ENCODE peak calls at places on chromosome 20, in nine cellular contexts. N is left ventricle myocardium inferior, R is OCI-LY7, P is heart left ventricle, X is psoas muscle, S is H1, Y is spleen, U is tibial artery, O is body of pancreas. B is an unnamed sample.

GRCh38 chr20:10924628-10925266 is 250.9 kb upstream of the JAG1 start:
- DNase-seq in O (no peak), R (no peak), P (no peak), Y (no peak), N (no peak), X (no peak), S (no peak), U (no peak), B (no peak)

GRCh38 chr20:43534791-43535350 is 24.0 kb upstream of the SGK2 start:
- DNase-seq in R (no peak), S (no peak), U (peak; percentile 40), O (no peak), N (no peak), P (no peak), X (no peak), Y (no peak), B (no peak)

GRCh38 chr20:17108896-17109295 is 117.9 kb upstream of the PCSK2 start:
- DNase-seq in P (no peak), S (no peak), N (no peak), R (no peak), U (no peak), X (no peak), O (no peak), Y (no peak), B (no peak)

GRCh38 chr20:37392441-37393195 is 46.7 kb downstream of the SRC start:
- DNase-seq in U (no peak), R (peak; percentile 60), X (peak; percentile 48), P (no peak), S (no peak), N (no peak), O (no peak), Y (peak; percentile 51), B (no peak)

GRCh38 chr20:14712302-14712739 is 374.9 kb upstream of the FLRT3 start:
- DNase-seq in S (no peak), Y (no peak), O (no peak), N (no peak), X (no peak), R (no peak), P (no peak), U (no peak), B (no peak)

GRCh38 chr20:22617160-22617559 is 32.8 kb upstream of the FOXA2 start:
- DNase-seq in N (no peak), P (no peak), R (no peak), O (peak; percentile 79), X (no peak), S (no peak), Y (no peak), U (no peak), B (peak; percentile 33)

GRCh38 chr20:40502431-40502992 is 186.5 kb downstream of the MAFB start:
- DNase-seq in Y (no peak), R (no peak), O (no peak), N (no peak), X (no peak), U (no peak), S (no peak), P (no peak), B (no peak)

GRCh38 chr20:13800728-13801134 is 15.9 kb downstream of the NDUFAF5 start:
- DNase-seq in Y (no peak), R (no peak), N (peak; percentile 94), X (peak; percentile 97), P (peak; percentile 87), O (peak; percentile 90), S (no peak), U (peak; percentile 71), B (peak; percentile 89)

GRCh38 chr20:59783020-59784010 is 150.1 kb downstream of the SYCP2 start:
- DNase-seq in U (peak; percentile 51), N (peak; percentile 52), S (peak; percentile 43), X (peak; percentile 66), Y (no peak), O (peak; percentile 53), R (peak; percentile 50), P (peak; percentile 51), B (peak; percentile 75)

GRCh38 chr20:2149507-2149906 is 47.9 kb downstream of the STK35 start:
- DNase-seq in R (no peak), Y (peak; percentile 30), O (no peak), P (no peak), X (no peak), S (no peak), U (no peak), N (no peak), B (no peak)

GRCh38 chr20:50721881-50722281 is 9.5 kb upstream of the PARD6B start:
- DNase-seq in U (peak; percentile 96), Y (no peak), P (peak; percentile 57), S (no peak), X (peak; percentile 91), R (no peak), N (peak; percentile 57), O (no peak), B (peak; percentile 91)

GRCh38 chr20:19012671-19013070 is 199.1 kb downstream of the SCP2D1 start:
- DNase-seq in P (no peak), N (no peak), S (no peak), U (no peak), O (no peak), Y (no peak), X (no peak), R (no peak), B (no peak)

GRCh38 chr20:39829255-39829654 is 859.8 kb downstream of the MAFB start:
- DNase-seq in P (no peak), O (no peak), N (peak; percentile 30), R (no peak), Y (no peak), U (no peak), S (peak; percentile 7), X (no peak), B (no peak)

GRCh38 chr20:12902992-12903391 is 105.8 kb upstream of the SPTLC3 start:
- DNase-seq in U (no peak), S (no peak), R (no peak), N (no peak), Y (no peak), O (no peak), X (no peak), P (no peak), B (no peak)

GRCh38 chr20:36528176-36528874 is 13.0 kb upstream of the MYL9 start:
- DNase-seq in R (no peak), P (no peak), Y (no peak), O (no peak), S (no peak), U (peak; percentile 49), X (no peak), N (no peak), B (no peak)

GRCh38 chr20:21393142-21393541 is 4.2 kb downstream of the NKX2-4 start:
- DNase-seq in S (no peak), R (no peak), U (no peak), Y (no peak), N (no peak), P (no peak), X (no peak), O (no peak), B (no peak)
- TF ChIP-seq CTCF in S (no peak), R (no peak), U (no peak), Y (no peak), N (no peak), P (no peak), X (no peak), O (no peak), B (no peak)

GRCh38 chr20:44690781-44691423 is 24.3 kb upstream of the CCN5 start:
- DNase-seq in O (no peak), R (no peak), Y (no peak), S (no peak), P (peak; percentile 44), N (no peak), U (peak; percentile 74), X (no peak), B (peak; percentile 52)

GRCh38 chr20:44686934-44687333 is 28.2 kb upstream of the CCN5 start:
- DNase-seq in N (no peak), S (no peak), X (no peak), P (no peak), R (no peak), U (peak; percentile 25), O (no peak), Y (no peak), B (no peak)

GRCh38 chr20:44691424-44692423 is 23.4 kb upstream of the CCN5 start:
- DNase-seq in R (no peak), S (no peak), X (peak; percentile 88), O (no peak), P (peak; percentile 82), U (peak; percentile 95), Y (no peak), N (peak; percentile 85), B (peak; percentile 59)

GRCh38 chr20:44689809-44690208 is 25.4 kb upstream of the CCN5 start:
- DNase-seq in X (no peak), N (no peak), Y (no peak), U (peak; percentile 67), O (no peak), R (no peak), S (no peak), P (no peak), B (no peak)

GRCh38 chr20:44688053-44688625 is 27.0 kb upstream of the CCN5 start:
- DNase-seq in R (no peak), S (no peak), Y (no peak), N (no peak), O (no peak), P (no peak), U (no peak), X (no peak), B (no peak)
- H3K4me1 ChIP-seq in R (peaks cover 23% of the 10 kb centered on the region), S (peaks cover 2% of the 10 kb centered on the region), Y (peaks cover 22% of the 10 kb centered on the region), N (peaks cover 59% of the 10 kb centered on the region), O (peaks cover 6% of the 10 kb centered on the region), P (peaks cover 23% of the 10 kb centered on the region), U (peaks cover 34% of the 10 kb centered on the region), X (peaks cover 31% of the 10 kb centered on the region), B (peaks cover 30% of the 10 kb centered on the region)

GRCh38 chr20:20173269-20173668 is 120.9 kb downstream of the CFAP61 start:
- DNase-seq in S (no peak), N (no peak), R (no peak), O (no peak), Y (no peak), X (no peak), U (no peak), P (no peak), B (no peak)

DNA sequence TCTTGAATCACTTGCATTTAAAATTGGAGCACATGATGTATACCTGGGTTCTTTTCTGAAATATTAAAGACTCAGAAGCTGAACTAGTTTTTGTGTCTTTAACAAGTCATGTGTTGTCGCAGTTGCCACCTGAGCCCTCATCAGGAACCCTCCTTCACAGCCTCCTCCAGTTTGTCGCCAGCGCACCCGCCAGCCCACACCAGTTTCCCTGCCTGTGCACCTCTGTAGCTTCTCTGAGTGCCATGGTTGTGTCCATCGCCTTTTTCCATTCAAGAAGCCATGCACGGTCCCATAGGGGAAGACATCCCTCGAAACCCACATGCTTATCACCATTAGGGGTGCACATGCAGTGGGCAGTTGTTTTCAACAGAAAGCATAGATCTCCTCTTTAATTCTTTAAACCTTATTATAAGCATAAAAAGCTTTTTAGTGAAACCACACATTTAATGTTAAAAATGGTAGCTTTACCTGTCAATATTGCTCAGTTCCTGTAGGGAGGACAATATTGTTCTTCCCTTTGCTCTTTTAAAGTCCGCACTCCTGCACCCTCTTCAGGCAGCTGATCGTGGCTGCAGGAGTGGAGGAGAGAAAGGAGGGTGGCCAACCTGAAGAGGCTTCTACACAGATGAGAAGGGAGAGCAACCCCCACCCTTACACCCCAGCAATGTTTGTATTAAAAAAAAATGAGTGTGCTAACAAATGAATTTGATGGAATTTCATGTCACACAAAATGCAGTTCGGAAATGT is 121.9 kb downstream of the CFAP61 start:
- DNase-seq in X (no peak), O (no peak), U (no peak), R (no peak), N (no peak), S (no peak), Y (no peak), P (no peak), B (no peak)
- TF ChIP-seq CTCF in X (no peak), O (no peak), U (no peak), R (no peak), N (peak; percentile 20), S (peak; percentile 25), Y (no peak), P (no peak), B (no peak)

GRCh38 chr20:58179083-58179431 is 49.4 kb downstream of the ANKRD60 start:
- DNase-seq in Y (no peak), U (peak; percentile 70), R (no peak), N (no peak), S (no peak), O (no peak), X (no peak), P (no peak), B (no peak)
- H3K4me1 ChIP-seq in Y (peaks cover 28% of the 10 kb centered on the region), U (peaks cover 29% of the 10 kb centered on the region), R (peaks cover 4% of the 10 kb centered on the region), N (peaks cover 19% of the 10 kb centered on the region), S (peaks cover 2% of the 10 kb centered on the region), O (peaks cover 11% of the 10 kb centered on the region), X (no peaks in the 10 kb centered on the region), P (peaks cover 4% of the 10 kb centered on the region), B (peaks cover 10% of the 10 kb centered on the region)

B was measured in testis.